ENCODE peak calls at places on chromosomes 13 and 19, in five cellular contexts. I is hepatocyte, A is K562, W is HCT116, M is SK-N-SH. K is an unnamed sample.

GRCh38 chr19:54873990-54874389 is at the start of gene FCAR:
- DNase-seq in I (no peak), A (no peak), W (no peak), M (no peak), K (no peak)

GRCh38 chr19:46201413-46202310 is 27.9 kb upstream of the IGFL1 start:
- DNase-seq in I (no peak), A (no peak), W (no peak), M (no peak), K (no peak)

GRCh38 chr19:38070573-38070972 is 153.4 kb downstream of the DPF1 start:
- DNase-seq in I (no peak), A (no peak), W (no peak), M (no peak), K (peak)

GRCh38 chr19:1445932-1446712 is 3.8 kb upstream of the APC2 start:
- DNase-seq in I (peak), A (peak), W (no peak), M (peak), K (no peak)

GRCh38 chr19:38079926-38080380 is 144.1 kb downstream of the DPF1 start:
- DNase-seq in I (no peak), A (no peak), W (no peak), M (no peak), K (peak)

GRCh38 chr19:37973666-37974065 is 66.7 kb downstream of the SIPA1L3 start:
- DNase-seq in I (no peak), A (no peak), W (no peak), M (no peak), K (no peak)

GRCh38 chr19:8832132-8833021 is at the start of the genes MBD3L1 and ZNF558:
- DNase-seq in I (peak), A (peak), W (peak), M (peak), K (peak)

GRCh38 chr19:10380311-10381102 is at the start of gene TYK2:
- DNase-seq in I (peak), A (peak), W (peak), M (peak), K (peak)

GRCh38 chr19:2123682-2124387 is 27.1 kb downstream of the IZUMO4 start:
- DNase-seq in I (peak), A (no peak), W (no peak), M (no peak), K (no peak)

GRCh38 chr19:5115771-5116202 is 146.9 kb downstream of the KDM4B start:
- DNase-seq in I (no peak), A (no peak), W (no peak), M (no peak), K (peak)

GRCh38 chr13:72760189-72760588 is 21.5 kb downstream of the DIS3 start:
- DNase-seq in I (no peak), A (no peak), W (no peak), M (no peak), K (no peak)

DNA sequence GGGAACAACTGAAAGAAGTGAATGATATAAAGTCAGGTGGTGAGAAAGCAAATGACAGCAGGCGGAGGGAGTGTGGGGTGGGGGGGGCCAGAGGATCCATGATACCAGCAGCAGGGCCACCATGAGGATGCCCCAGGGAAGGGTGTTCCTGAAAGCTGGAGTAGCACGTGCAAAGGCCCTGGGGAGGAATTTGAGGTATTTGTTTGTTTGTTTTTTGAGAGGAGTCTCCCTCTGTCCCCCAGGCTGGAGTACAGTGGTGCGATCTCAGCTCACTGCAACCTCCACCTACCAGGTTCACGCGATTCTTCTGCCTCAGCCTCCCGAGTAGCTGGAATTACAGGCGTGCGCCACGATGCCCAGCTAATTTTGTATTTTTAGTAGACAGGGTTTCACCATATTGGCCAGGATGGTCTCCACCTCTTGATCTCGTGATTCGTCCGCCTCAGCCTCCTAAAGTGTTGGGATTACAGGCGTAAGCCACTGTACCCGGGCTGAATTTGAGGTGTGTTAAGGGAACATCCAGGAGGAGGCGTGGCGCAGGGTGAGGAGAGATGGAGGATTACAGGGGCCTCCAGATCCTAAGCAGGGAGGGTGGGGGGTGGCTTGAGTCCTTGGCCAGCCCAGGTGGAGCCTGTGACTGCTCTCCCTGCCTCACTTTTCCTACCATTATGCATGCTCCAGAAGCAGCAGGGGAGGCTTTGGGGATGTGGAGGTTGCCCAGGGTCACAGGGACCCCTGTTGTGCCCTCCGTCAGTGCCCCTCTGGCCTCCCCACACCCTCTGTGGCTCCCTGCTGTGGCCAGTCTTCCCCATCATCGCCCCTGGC is 12.4 kb upstream of the JUND start:
- DNase-seq in I (no peak), A (no peak), W (no peak), M (no peak), K (no peak)
- H2AFZ ChIP-seq in I (no peak), A (peak), W (no peak), M (peak), K (no peak)

DNA sequence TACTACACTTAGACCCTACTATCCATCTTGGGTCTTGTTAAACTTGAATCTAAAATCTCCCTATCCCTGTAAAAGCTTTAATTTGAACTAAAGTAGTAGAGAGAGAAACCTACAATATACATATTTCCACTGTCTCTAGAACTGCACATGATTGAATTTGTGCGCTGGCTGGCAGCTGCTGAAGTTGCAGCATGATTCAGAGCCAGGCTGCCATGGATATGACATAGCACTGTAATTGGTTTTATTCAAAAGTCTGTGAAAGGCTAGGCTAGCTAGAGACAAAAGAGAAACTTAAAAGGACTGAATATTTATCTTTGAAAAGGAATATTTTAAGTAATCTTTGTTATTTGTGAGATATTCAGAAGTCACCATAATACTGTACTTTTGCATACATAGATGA is 25.6 kb upstream of the FREM2 start:
- DNase-seq in I (no peak), A (no peak), W (no peak), M (no peak), K (peak)
- H2AFZ ChIP-seq in I (no peak), A (no peak), W (no peak), M (no peak), K (no peak)

GRCh38 chr13:30116379-30116778 is 191.0 kb downstream of the KATNAL1 start:
- DNase-seq in I (no peak), A (no peak), W (no peak), M (no peak), K (no peak)
- H2AFZ ChIP-seq in I (no peak), A (no peak), W (no peak), M (no peak), K (no peak)

DNA sequence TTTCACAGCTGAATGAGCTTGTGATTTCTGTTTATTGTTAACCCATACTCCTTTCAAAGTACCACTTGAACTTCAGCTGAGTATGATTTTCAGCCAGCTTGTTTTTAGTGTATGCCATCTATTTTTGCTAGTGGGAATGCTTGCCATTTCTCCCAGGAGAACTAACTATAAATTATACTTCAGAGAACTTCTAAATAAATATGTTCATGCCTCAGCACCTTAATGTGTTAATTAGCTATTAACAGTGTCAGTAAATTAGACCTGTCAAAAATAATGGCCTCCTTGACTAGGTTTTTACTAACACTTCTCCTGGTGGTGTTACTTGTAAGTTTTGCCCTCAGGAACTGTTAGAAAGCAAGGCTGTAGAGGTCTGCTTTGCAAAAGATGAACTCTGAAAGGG is 4.5 kb downstream of the CLDN10 start:
- DNase-seq in I (no peak), A (no peak), W (no peak), M (no peak), K (no peak)
- H2AFZ ChIP-seq in I (no peak), A (no peak), W (no peak), M (no peak), K (no peak)

GRCh38 chr19:18290250-18291018 is 9.0 kb upstream of the JUND start:
- DNase-seq in I (no peak), A (peak), W (no peak), M (no peak), K (no peak)

GRCh38 chr19:18291590-18292459 is 10.4 kb upstream of the JUND start:
- DNase-seq in I (peak), A (peak), W (no peak), M (peak), K (peak)

GRCh38 chr19:18292810-18293641 is 11.6 kb upstream of the JUND start:
- DNase-seq in I (peak), A (peak), W (peak), M (peak), K (peak)

GRCh38 chr19:18291019-18291524 is 9.7 kb upstream of the JUND start:
- DNase-seq in I (no peak), A (no peak), W (no peak), M (peak), K (no peak)

GRCh38 chr19:18292460-18292809 is 11.0 kb upstream of the JUND start:
- DNase-seq in I (no peak), A (no peak), W (no peak), M (no peak), K (no peak)
- H2AFZ ChIP-seq in I (no peak), A (peak), W (no peak), M (peak), K (peak)

DNA sequence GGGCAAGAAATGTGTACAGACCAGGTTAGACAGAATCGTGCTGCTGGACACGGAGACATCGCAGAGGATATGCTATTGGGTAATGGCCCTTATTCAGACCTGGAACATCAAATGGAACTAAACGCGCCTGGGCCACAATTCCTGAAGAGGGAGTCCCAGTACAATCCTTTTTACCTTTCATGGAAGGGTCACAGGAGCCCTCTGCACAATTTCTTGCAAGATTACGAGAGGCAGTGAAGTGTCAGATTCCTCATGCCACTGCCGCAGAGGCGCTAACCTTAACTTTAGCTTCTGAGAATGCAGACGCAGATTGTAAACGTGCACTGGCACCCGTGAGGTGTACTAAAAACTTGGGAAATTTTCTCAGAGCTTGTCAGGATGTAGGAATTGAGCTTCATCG is 18.1 kb downstream of the CLEC4M start:
- DNase-seq in I (no peak), A (no peak), W (no peak), M (no peak), K (no peak)
- H2AFZ ChIP-seq in I (no peak), A (no peak), W (no peak), M (no peak), K (no peak)

GRCh38 chr13:59483441-59484116 is 680.1 kb downstream of the DIAPH3 start:
- DNase-seq in I (no peak), A (no peak), W (no peak), M (peak), K (peak)
- H2AFZ ChIP-seq in I (no peak), A (no peak), W (no peak), M (peak), K (no peak)

K was measured in astrocyte.